ENCODE peak calls at places on chromosomes 4 and X, in six cellular contexts. K, C, L, W, M and I are unnamed samples.

GRCh38 chr4:151641167-151641566 is 119.6 kb downstream of the GATB start:
- DNase-seq in K (peak), C (no peak), L (no peak), W (peak), M (peak), I (no peak)

GRCh38 chr4:107034982-107035710 is 967 bp downstream of the DKK2 start:
- DNase-seq in K (no peak), C (peak), L (peak), W (peak), M (peak), I (peak)

GRCh38 chr4:84917087-84917821 is 49.2 kb downstream of the WDFY3 start:
- DNase-seq in K (no peak), C (no peak), L (no peak), W (peak), M (no peak), I (no peak)

GRCh38 chr4:43990968-43991367 is 457.6 kb downstream of the KCTD8 start:
- DNase-seq in K (no peak), C (no peak), L (no peak), W (no peak), M (no peak), I (no peak)

GRCh38 chr4:137621056-137621455 is 88.8 kb upstream of the PCDH18 start:
- DNase-seq in K (no peak), C (no peak), L (no peak), W (no peak), M (no peak), I (no peak)

GRCh38 chr4:83504974-83505373 is 20.1 kb upstream of the ABRAXAS1 start:
- DNase-seq in K (no peak), C (no peak), L (no peak), W (no peak), M (no peak), I (no peak)

GRCh38 chr4:7831858-7832257 is 107.8 kb downstream of the AFAP1 start:
- DNase-seq in K (no peak), C (no peak), L (no peak), W (no peak), M (no peak), I (no peak)

GRCh38 chrX:119488749-119489148 is 20.5 kb downstream of the SLC25A5 start:
- DNase-seq in K (no peak), C (no peak), L (no peak), W (peak), M (peak), I (no peak)

GRCh38 chr4:163554870-163555465 is 60.5 kb downstream of the TMA16 start:
- DNase-seq in K (no peak), C (no peak), L (no peak), W (peak), M (peak), I (no peak)

GRCh38 chr4:78764498-78764961 is 11.6 kb upstream of the BMP2K start:
- DNase-seq in K (no peak), C (no peak), L (no peak), W (peak), M (peak), I (no peak)

GRCh38 chrX:3326721-3327120 is 19.7 kb downstream of the MXRA5 start:
- DNase-seq in K (peak), C (no peak), L (no peak), W (peak), M (no peak), I (no peak)

GRCh38 chrX:150526692-150527091 is 41.7 kb upstream of the MTM1 start:
- DNase-seq in K (no peak), C (no peak), L (no peak), W (no peak), M (no peak), I (no peak)

GRCh38 chr4:19386786-19387185 is 864.9 kb upstream of the SLIT2 start:
- DNase-seq in K (no peak), C (no peak), L (no peak), W (no peak), M (no peak), I (no peak)

GRCh38 chrX:12419591-12419990 is 281.3 kb downstream of the FRMPD4 start:
- DNase-seq in K (no peak), C (no peak), L (no peak), W (no peak), M (no peak), I (no peak)

GRCh38 chr4:77619408-77619807 is 13.8 kb downstream of the CXCL13 start:
- DNase-seq in K (no peak), C (no peak), L (no peak), W (no peak), M (peak), I (no peak)

GRCh38 chr4:13262816-13263215 is 221.3 kb downstream of the RAB28 start:
- DNase-seq in K (no peak), C (no peak), L (no peak), W (no peak), M (no peak), I (no peak)

GRCh38 chr4:117225441-117225840 is 140.1 kb upstream of the TRAM1L1 start:
- DNase-seq in K (no peak), C (no peak), L (no peak), W (no peak), M (no peak), I (no peak)

GRCh38 chrX:80876877-80877276 is 67.2 kb upstream of the BRWD3 start:
- DNase-seq in K (no peak), C (no peak), L (no peak), W (peak), M (peak), I (no peak)

GRCh38 chr4:100935090-100935489 is 412.2 kb downstream of the PPP3CA start:
- DNase-seq in K (no peak), C (no peak), L (no peak), W (peak), M (no peak), I (no peak)
- TF ChIP-seq CTCF in K (peak), C (no peak), L (no peak), W (peak), M (no peak), I (peak)

DNA sequence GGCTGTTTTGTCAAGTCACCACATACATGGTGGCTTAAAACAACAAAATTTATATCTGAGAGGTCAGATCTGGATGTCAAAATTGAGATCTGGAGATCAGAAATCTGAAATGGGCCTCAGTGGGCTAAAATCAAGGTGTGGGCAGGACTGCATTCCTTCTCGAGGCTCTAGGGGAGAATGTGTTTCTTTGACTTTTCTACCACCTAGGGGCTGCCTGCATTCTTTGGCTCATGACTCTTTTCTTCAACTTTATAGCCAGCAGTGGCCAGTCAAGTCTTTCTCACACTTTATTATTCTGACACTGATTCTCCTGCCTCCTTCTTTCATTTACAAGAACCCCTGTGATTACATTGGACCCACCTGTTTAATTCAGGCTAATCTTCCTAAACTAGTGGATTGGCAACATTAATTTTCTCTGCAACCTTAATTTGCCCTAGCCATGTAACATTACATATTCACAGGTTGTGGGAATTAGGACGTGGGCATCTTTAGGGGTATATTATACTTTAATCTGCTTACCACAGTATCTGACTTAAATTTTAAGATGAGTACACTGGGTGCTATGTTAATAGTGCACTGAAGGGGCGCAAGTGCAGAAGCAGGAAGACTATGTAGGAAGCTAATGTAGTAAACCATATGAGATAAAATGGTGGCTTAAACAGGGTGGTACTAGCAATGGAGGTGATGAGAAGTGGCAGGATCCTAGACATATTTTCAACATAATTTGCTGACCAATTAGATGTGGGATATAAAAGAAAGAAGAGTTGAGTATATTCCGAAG is 188.0 kb downstream of the SLC4A4 start:
- DNase-seq in K (no peak), C (no peak), L (no peak), W (no peak), M (no peak), I (no peak)
- TF ChIP-seq CTCF in K (no peak), C (no peak), L (no peak), W (peak), M (no peak), I (no peak)

GRCh38 chrX:120512627-120513026 is 43.5 kb upstream of the LAMP2 start:
- DNase-seq in K (no peak), C (no peak), L (no peak), W (no peak), M (no peak), I (no peak)

GRCh38 chrX:120517936-120518335 is 42.8 kb downstream of the CUL4B start:
- DNase-seq in K (peak), C (no peak), L (no peak), W (peak), M (peak), I (no peak)

GRCh38 chrX:120512222-120512621 is 43.1 kb upstream of the LAMP2 start:
- DNase-seq in K (no peak), C (no peak), L (no peak), W (no peak), M (no peak), I (no peak)

GRCh38 chrX:120514236-120514635 is 45.1 kb upstream of the LAMP2 start:
- DNase-seq in K (no peak), C (no peak), L (no peak), W (peak), M (peak), I (no peak)
- TF ChIP-seq CTCF in K (no peak), C (no peak), L (no peak), W (peak), M (peak), I (peak)

GRCh38 chr4:99100876-99101275 is 12.3 kb upstream of the ADH5 start:
- DNase-seq in K (no peak), C (no peak), L (no peak), W (no peak), M (no peak), I (no peak)
- TF ChIP-seq CTCF in K (no peak), C (no peak), L (no peak), W (no peak), M (no peak), I (no peak)

DNA sequence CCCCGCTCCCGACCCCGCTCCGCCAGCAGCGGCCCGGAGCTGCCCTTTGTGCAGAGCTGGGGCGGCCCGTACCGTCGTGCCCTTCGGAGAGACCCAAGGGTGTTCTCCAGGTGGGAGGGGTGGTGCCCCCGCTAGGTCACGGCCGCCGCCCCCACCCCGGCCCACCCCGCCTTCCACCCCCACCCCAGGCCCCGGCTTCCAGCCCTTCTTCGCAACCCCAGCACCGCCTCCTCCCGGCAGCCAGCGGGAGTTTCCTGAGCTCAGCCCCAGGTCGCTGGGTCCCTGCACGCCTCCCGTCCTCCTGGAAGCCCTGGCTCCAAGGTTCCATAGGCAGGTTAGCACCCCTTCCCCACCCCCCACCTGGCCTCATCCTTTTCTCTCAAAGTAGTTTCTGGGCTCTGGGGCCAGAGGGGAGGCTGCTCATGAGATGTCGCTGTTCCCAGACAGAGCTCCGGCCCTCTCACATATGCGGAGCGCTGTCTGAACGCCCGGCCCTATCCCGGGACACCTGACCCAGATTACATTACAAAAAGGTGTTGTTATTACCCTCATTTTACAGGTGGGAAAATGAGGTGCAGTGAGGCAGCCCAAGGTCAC is 25.2 kb upstream of the FGFR3 start:
- DNase-seq in K (no peak), C (no peak), L (no peak), W (peak), M (peak), I (no peak)
- TF ChIP-seq CTCF in K (peak), C (no peak), L (no peak), W (peak), M (peak), I (peak)

GRCh38 chrX:155216940-155217450 is 735 bp downstream of the VBP1 start:
- DNase-seq in K (no peak), C (no peak), L (no peak), W (peak), M (no peak), I (no peak)
- TF ChIP-seq CTCF in K (no peak), C (no peak), L (no peak), W (no peak), M (no peak), I (no peak)

DNA sequence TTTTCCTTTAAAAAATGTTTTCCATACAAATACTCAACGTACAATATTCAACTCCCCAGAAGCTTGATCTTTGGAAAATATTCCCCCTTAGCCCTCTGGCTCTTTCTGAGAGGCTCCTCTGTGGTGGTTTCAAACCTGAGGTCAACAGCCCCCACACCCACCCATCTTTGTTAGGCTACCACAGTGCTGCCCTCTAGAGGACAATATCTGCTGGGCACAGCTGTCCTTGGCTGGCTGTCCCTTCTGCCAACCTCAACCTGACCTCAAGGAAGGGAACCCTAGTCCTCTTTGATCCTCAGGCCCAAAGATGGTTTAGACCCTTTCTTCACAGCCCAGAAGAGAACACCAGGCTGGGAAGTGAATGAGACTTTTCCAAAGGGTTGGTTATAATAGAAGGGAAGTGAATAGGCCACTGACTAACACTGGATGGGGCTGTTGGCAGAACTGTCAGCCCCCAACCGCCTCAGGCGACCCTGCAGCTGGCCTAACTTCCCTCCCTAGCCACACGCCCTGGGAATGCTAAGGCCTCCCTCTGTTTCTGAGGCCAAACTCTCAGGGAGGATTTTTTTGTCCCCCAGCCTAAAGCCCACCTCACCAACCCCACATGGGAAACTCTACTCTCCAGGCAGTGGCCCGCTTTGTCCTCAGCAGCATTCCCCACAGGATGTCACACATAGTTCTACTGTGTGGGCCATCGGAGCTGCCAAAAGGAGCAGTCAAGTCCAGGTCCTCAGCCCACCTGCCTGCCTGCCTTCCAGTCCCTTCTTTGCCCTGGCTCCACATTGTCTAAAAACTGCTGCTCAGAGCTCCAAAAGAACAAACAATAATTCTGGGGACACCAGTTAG is 34.3 kb downstream of the NYX start:
- DNase-seq in K (no peak), C (no peak), L (no peak), W (peak), M (no peak), I (no peak)
- TF ChIP-seq CTCF in K (no peak), C (peak), L (no peak), W (peak), M (peak), I (no peak)

DNA sequence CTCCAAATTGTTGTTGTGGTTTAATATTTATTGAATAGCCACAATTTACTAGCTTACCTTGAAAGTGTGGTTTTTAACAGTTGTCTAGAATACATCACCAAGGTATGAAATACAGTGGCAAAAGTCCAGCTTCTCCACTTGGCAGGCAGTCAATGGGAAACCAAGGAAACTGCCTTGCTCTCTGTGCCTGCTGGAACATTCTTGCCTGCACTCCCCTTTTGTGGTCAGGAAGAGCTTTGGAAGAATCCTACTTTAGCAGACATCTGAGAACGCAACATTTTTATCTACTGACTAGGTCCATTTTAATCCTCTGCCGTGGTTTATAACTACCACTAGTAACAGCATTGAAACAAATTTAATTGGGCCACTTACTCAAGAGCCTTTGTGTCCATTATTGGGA is 64.5 kb downstream of the TENM3 start:
- DNase-seq in K (peak), C (no peak), L (no peak), W (peak), M (peak), I (no peak)
- TF ChIP-seq CTCF in K (no peak), C (no peak), L (no peak), W (no peak), M (no peak), I (no peak)

DNA sequence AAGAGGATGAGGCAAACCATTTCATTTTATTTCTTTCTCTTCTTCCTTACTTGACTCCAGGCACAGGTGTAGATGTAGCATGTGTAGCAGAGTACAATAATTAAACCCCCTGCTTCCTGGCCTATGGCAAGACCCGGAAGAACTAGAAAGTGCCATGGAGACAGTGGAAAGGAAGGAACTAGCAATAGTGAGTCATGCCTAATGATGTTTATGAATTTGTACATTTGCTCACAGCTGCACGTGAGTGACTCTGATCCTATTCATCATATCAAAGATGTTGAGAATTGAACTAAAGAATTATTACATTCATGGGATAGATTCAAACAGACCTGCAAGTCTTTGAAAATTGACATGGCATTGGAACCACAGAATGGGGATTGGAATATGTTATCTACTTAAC is 2233.9 kb upstream of the TENM3 start:
- DNase-seq in K (no peak), C (no peak), L (no peak), W (no peak), M (no peak), I (no peak)
- TF ChIP-seq CTCF in K (no peak), C (no peak), L (no peak), W (no peak), M (no peak), I (no peak)

GRCh38 chr4:125313989-125314602 is 659 bp upstream of the FAT4 start:
- DNase-seq in K (no peak), C (no peak), L (no peak), W (no peak), M (no peak), I (no peak)

GRCh38 chr4:125316781-125317525 is 2.2 kb downstream of the FAT4 start:
- DNase-seq in K (no peak), C (peak), L (peak), W (peak), M (peak), I (peak)

GRCh38 chr4:125316391-125316780 is 1.6 kb downstream of the FAT4 start:
- DNase-seq in K (no peak), C (peak), L (peak), W (no peak), M (peak), I (peak)

GRCh38 chr4:125314676-125315570 is at the start of gene FAT4:
- DNase-seq in K (peak), C (peak), L (peak), W (peak), M (peak), I (peak)

GRCh38 chr4:125315571-125316390 is 1.0 kb downstream of the FAT4 start:
- DNase-seq in K (no peak), C (peak), L (peak), W (peak), M (peak), I (peak)
- TF ChIP-seq CTCF in K (peak), C (no peak), L (no peak), W (peak), M (peak), I (no peak)